ENCODE peak calls at places on chromosomes 16 and 17, in eight cellular contexts. X is NCI-H1105; T is stimulated activated CD4-positive, alpha-beta T cell treated with anti-CD3 and anti-CD28 coated beads, Interleukin-1b, Interleukin-23, amount 100 ng/mL, for 24 hours; L is heart left ventricle; E is effector CD4-positive, alpha-beta T cell; I is left ventricle myocardium inferior; B is activated T-cell treated with anti-CD3 and anti-CD28 coated beads for 1 hour; P is nephron progenitor cell. Z is an unnamed sample.

GRCh38 chr17:80793421-80793820 is 198.2 kb upstream of the CHMP6 start:
- DNase-seq in X (no peak), T (no peak), L (no peak), E (no peak), I (no peak), B (no peak), P (no peak), Z (no peak)

GRCh38 chr17:7025240-7025639 is 2.4 kb downstream of the BCL6B start:
- DNase-seq in X (no peak), T (no peak), L (no peak), E (no peak), I (no peak), B (no peak), P (no peak), Z (no peak)

GRCh38 chr17:50818266-50818665 is 17.1 kb upstream of the WFIKKN2 start:
- DNase-seq in X (no peak), T (no peak), L (no peak), E (no peak), I (no peak), B (no peak), P (no peak), Z (no peak)

GRCh38 chr17:20156196-20157077 is 147.3 kb downstream of the SPECC1 start:
- DNase-seq in X (peak; percentile 42), T (no peak), L (no peak), E (no peak), I (no peak), B (no peak), P (peak; percentile 67), Z (no peak)

GRCh38 chr17:65029605-65030308 is 26.8 kb downstream of the GNA13 start:
- DNase-seq in X (no peak), T (no peak), L (no peak), E (no peak), I (no peak), B (no peak), P (no peak), Z (no peak)

GRCh38 chr17:69342896-69343644 is 16.1 kb upstream of the ABCA5 start:
- DNase-seq in X (no peak), T (no peak), L (no peak), E (no peak), I (no peak), B (no peak), P (no peak), Z (no peak)

GRCh38 chr16:67546761-67547422 is 15.4 kb upstream of the CTCF start:
- DNase-seq in X (peak; percentile 38), T (no peak), L (peak; percentile 75), E (peak; percentile 71), I (peak; percentile 78), B (peak; percentile 68), P (peak; percentile 88), Z (peak; percentile 84)

GRCh38 chr16:3007957-3008748 is 4.6 kb upstream of the CLDN9 start:
- DNase-seq in X (no peak), T (no peak), L (no peak), E (no peak), I (peak; percentile 43), B (no peak), P (no peak), Z (peak; percentile 97)

GRCh38 chr17:17849863-17850373 is 13.1 kb upstream of the SREBF1 start:
- DNase-seq in X (no peak), T (peak; percentile 42), L (peak; percentile 59), E (peak; percentile 49), I (peak; percentile 42), B (peak; percentile 37), P (no peak), Z (no peak)

GRCh38 chr17:72970246-72970645 is 122.2 kb downstream of the SLC39A11 start:
- DNase-seq in X (no peak), T (no peak), L (no peak), E (no peak), I (no peak), B (no peak), P (no peak), Z (no peak)

GRCh38 chr16:81174644-81175324 is 63.7 kb upstream of the BCO1 start:
- DNase-seq in X (no peak), T (no peak), L (no peak), E (no peak), I (no peak), B (no peak), P (no peak), Z (no peak)

Z was measured in iPS DF 6.9.